ENCODE peak calls at places on chromosomes 11 and 22, in five cellular contexts. P is Peyer's patch, S is kidney, F is pancreas, U is neural progenitor cell. D is an unnamed sample.

GRCh38 chr11:125950178-125950490 is 4.3 kb downstream of the VSIG10L2 start:
- DNase-seq in P (no peak), U (no peak), F (no peak), S (no peak), D (no peak)

GRCh38 chr11:44955019-44955738 is 4.5 kb upstream of the TP53I11 start:
- DNase-seq in F (no peak), S (peak; percentile 86), P (peak; percentile 77), U (no peak), D (peak; percentile 58)

GRCh38 chr11:10930961-10931760 is 73.3 kb upstream of the ZBED5 start:
- DNase-seq in S (peak; percentile 85), U (peak; percentile 86), P (peak; percentile 83), F (peak; percentile 80), D (peak; percentile 49)

GRCh38 chr11:28836285-28837081 is 728.3 kb downstream of the METTL15 start:
- DNase-seq in F (no peak), U (peak; percentile 66), P (no peak), S (no peak), D (peak; percentile 89)

GRCh38 chr11:117861151-117862018 is 15.1 kb downstream of the FXYD6 start:
- DNase-seq in P (no peak), S (no peak), U (peak; percentile 94), F (peak; percentile 33), D (no peak)

GRCh38 chr22:45450101-45450785 is 36.8 kb downstream of the RIBC2 start:
- DNase-seq in P (no peak), S (no peak), F (no peak), U (no peak), D (no peak)

GRCh38 chr11:24935059-24935458 is 438.2 kb downstream of the LUZP2 start:
- DNase-seq in P (no peak), U (no peak), S (no peak), F (no peak), D (peak; percentile 30)

GRCh38 chr22:39284142-39284980 is 35.1 kb downstream of the RPL3 start:
- DNase-seq in F (no peak), P (no peak), S (no peak), U (no peak), D (no peak)

GRCh38 chr11:2742201-2742600 is 42.4 kb upstream of the KCNQ1OT1 start:
- DNase-seq in U (no peak), S (peak; percentile 57), F (peak; percentile 44), P (peak; percentile 46), D (no peak)

GRCh38 chr11:102410382-102410784 is 42.2 kb downstream of the TMEM123 start:
- DNase-seq in S (no peak), P (no peak), U (no peak), F (no peak), D (peak; percentile 15)

GRCh38 chr11:2761131-2762030 is 61.6 kb upstream of the KCNQ1OT1 start:
- DNase-seq in F (peak; percentile 50), U (no peak), P (peak; percentile 51), S (peak; percentile 72), D (no peak)

GRCh38 chr11:110979696-110980095 is 265.8 kb upstream of the POU2AF2 start:
- DNase-seq in S (no peak), U (no peak), F (no peak), P (no peak), D (no peak)

GRCh38 chr11:129894281-129895125 is 875 bp downstream of the NFRKB start:
- DNase-seq in F (no peak), P (no peak), U (no peak), S (no peak), D (no peak)

GRCh38 chr11:114725623-114726022 is 47.3 kb downstream of the NXPE2 start:
- DNase-seq in P (no peak), S (no peak), U (no peak), F (no peak), D (no peak)

GRCh38 chr11:65717906-65718305 is 2.7 kb downstream of the RNASEH2C start:
- DNase-seq in S (no peak), P (no peak), U (no peak), F (no peak), D (no peak)

GRCh38 chr11:210122-210802 is 2.8 kb downstream of the RIC8A start:
- DNase-seq in S (peak; percentile 39), P (no peak), F (peak; percentile 21), U (no peak), D (peak; percentile 66)

GRCh38 chr22:23526588-23527315 is 53.3 kb downstream of the IGLL1 start:
- DNase-seq in U (no peak), S (peak; percentile 62), P (no peak), F (peak; percentile 51), D (no peak)

GRCh38 chr11:2413735-2414579 is 13.4 kb downstream of the TSSC4 start:
- DNase-seq in P (no peak), S (no peak), F (no peak), U (no peak), D (no peak)

GRCh38 chr22:37319469-37319868 is 37.2 kb downstream of the CYTH4 start:
- DNase-seq in P (no peak), U (no peak), S (no peak), F (no peak), D (no peak)

GRCh38 chr11:85787809-85788805 is 22.8 kb downstream of the SYTL2 start:
- DNase-seq in U (no peak), P (no peak), S (no peak), F (no peak), D (no peak)

DNA sequence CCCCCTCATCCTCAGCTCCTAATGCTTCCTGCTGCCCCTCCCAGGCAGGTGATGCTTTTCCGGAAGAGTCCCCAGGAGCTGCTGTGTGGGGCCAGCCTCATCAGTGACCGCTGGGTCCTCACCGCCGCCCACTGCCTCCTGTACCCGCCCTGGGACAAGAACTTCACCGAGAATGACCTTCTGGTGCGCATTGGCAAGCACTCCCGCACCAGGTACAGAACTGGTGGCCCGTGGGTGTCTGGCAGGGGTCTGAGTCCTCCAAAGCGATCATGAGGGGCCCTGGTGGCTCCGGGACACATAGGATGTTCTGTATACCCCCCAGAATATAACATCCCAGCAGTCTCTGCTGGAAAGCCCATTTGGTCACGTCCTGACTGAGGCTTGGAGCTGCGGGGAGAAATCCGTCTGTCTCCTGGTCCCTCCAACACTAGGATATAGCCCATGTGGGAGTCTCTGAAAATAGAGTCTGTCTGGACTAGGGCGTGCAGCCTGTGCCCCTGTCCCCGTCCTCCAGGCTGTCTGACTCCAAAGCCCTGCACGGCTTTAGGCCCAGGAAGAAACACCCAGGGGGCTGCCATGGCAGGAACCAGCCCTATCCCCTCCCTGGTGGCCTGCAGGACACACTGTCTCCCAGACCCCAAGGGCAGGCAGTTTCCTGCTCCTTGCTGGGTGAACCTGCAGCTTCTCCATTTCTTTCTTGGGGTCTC is 9.1 kb downstream of the F2 start:
- DNase-seq in F (peak; percentile 43), P (no peak), U (no peak), S (peak; percentile 39), D (no peak)
- H3K4me3 ChIP-seq in F (no peak overlapping the region), P (no peak overlapping the region), U (no peak overlapping the region), S (no peak overlapping the region), D (no peak overlapping the region)

GRCh38 chr11:12705874-12706273 is 31.7 kb downstream of the TEAD1 start:
- DNase-seq in S (no peak), P (no peak), F (no peak), U (no peak), D (no peak)

GRCh38 chr11:12702999-12703453 is 28.8 kb downstream of the TEAD1 start:
- DNase-seq in U (no peak), F (no peak), S (no peak), P (no peak), D (no peak)

GRCh38 chr11:12707500-12707880 is 33.3 kb downstream of the TEAD1 start:
- DNase-seq in P (no peak), S (no peak), F (no peak), U (no peak), D (no peak)

GRCh38 chr11:12704049-12704448 is 29.8 kb downstream of the TEAD1 start:
- DNase-seq in S (no peak), P (no peak), F (no peak), U (no peak), D (peak; percentile 59)

GRCh38 chr11:12706531-12707499 is 32.6 kb downstream of the TEAD1 start:
- DNase-seq in P (no peak), S (peak; percentile 77), U (no peak), F (no peak), D (no peak)
- H3K27ac ChIP-seq in P (no peak overlapping the region), S (no peak overlapping the region), U (no peak overlapping the region), F (no peak overlapping the region), D (no peak overlapping the region)

DNA sequence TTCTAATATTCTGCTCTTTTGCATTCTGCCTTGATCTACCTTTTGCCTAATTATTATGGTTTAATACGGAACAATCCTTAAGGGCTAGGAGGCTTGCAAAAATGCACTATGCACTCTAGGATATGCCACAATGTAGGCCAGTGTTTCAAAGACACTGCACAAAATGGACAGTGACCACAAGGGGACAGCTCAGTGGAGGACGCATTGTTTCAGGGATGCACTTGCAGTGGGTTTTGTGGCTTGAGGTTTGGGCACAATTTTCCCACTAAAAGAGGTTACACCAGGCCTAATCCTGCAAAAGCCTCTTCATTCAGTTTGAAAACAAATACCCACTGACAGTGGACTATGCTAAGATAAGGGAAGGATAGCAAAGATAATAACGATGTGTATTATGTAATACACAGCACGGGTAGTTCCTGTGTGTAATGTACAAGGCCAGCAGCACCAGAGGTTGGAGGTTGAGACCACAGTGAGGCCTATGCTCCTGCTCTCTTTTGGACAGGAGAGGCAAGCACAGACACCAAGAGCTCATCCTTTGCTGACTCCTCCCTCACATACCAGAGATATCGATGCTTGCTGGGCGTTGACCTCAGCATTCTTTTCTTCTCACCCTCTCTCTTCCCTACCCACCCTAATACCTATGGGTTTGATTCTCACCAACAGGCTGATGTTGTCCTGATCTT is 12.7 kb downstream of the MAP6 start:
- DNase-seq in F (no peak), U (no peak), S (no peak), P (no peak), D (no peak)
- TF ChIP-seq CTCF in F (no peak), U (no peak), S (no peak), P (no peak), D (no peak)

GRCh38 chr22:28711820-28712777 is 29.5 kb downstream of the CHEK2 start:
- DNase-seq in F (no peak), S (no peak), U (no peak), P (no peak), D (peak; percentile 89)

GRCh38 chr22:28711341-28711740 is 30.3 kb downstream of the CHEK2 start:
- DNase-seq in F (no peak), S (no peak), P (no peak), U (no peak), D (no peak)

GRCh38 chr22:28706845-28707244 is 27.2 kb upstream of the TTC28 start:
- DNase-seq in P (no peak), S (no peak), F (no peak), U (no peak), D (no peak)

GRCh38 chr22:28710889-28711285 is 30.7 kb downstream of the CHEK2 start:
- DNase-seq in F (no peak), S (no peak), P (no peak), U (no peak), D (no peak)

DNA sequence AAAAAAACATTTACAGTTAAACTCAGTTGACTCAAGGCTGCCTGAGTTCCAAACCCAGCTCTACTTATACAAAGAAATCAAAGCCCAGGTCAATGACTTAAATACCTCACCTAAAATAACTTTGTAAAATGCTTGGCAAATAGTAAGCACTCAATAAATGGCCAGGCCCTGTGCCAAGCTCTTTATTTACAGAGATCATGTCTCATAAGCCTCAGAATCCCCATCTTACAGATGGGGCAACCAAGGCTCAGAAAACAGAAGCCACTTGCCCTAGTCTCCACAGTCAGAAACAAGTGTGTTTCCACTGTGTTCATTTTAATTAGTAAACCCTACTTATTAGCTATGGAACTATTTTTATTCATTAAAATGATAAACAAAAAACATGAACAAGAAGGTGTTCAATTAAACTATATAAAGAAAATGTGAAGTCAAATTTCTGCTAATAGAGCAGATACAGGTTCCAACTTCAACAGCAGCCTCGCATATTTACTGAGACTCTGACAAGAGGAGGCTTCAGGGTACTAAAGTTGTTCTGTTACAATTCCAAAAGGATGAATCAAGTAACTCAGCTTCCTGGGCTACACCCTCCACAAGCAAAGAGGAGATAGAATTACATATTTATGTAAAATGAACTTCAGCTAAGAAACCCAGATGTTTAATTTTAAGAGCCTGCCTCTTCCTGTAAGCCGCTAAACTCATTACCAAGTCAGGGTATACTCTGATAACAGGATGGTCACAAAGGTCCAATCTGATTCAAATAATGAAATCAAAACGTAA is 30.7 kb upstream of the TTC28 start:
- DNase-seq in U (no peak), F (no peak), P (no peak), S (no peak), D (peak; percentile 82)
- H3K4me3 ChIP-seq in U (no peak overlapping the region), F (no peak overlapping the region), P (no peak overlapping the region), S (no peak overlapping the region), D (no peak overlapping the region)